ENCODE peak calls at places on chromosomes 12 and 14, in five cellular contexts. H is keratinocyte, W is GM23338, B is PC-3, R is HCT116. T is an unnamed sample. For H3K79me2, the result is how much of the 10 kb centered on the place peaks cover.

GRCh38 chr14:104085032-104085888 is at the start of gene ASPG:
- DNase-seq in B (no peak), H (no peak), W (peak), R (no peak), T (no peak)

GRCh38 chr12:124809878-124810277 is 53.8 kb downstream of the SCARB1 start:
- DNase-seq in H (no peak), B (peak), R (no peak), W (no peak), T (no peak)

GRCh38 chr12:73529231-73529630 is 1008.4 kb upstream of the ATXN7L3B start:
- DNase-seq in W (no peak), R (no peak), H (no peak), B (peak), T (no peak)

GRCh38 chr12:120534703-120535655 is 823 bp downstream of the RNF10 start:
- DNase-seq in H (no peak), R (no peak), B (peak), W (peak), T (peak)

GRCh38 chr12:57152408-57153038 is 5.1 kb upstream of the LRP1-AS start:
- DNase-seq in H (no peak), W (no peak), B (no peak), R (no peak), T (no peak)

GRCh38 chr12:26668847-26669246 is 164.1 kb downstream of the ITPR2 start:
- DNase-seq in W (no peak), H (no peak), R (no peak), B (no peak), T (no peak)

GRCh38 chr12:64824500-64825142 is at the start of gene TBC1D30:
- DNase-seq in W (peak), H (no peak), R (no peak), B (peak), T (peak)

GRCh38 chr12:15045451-15045850 is 72.6 kb downstream of the PDE6H start:
- DNase-seq in B (no peak), W (no peak), H (no peak), R (no peak), T (no peak)

GRCh38 chr12:115871714-115872113 is 405.8 kb downstream of the MED13L start:
- DNase-seq in B (peak), W (peak), H (peak), R (peak), T (no peak)

GRCh38 chr14:22536853-22537338 is 52.1 kb downstream of the DAD1 start:
- DNase-seq in H (peak), W (no peak), B (peak), R (peak), T (no peak)

GRCh38 chr14:22807432-22808087 is 7.7 kb downstream of the SLC7A7 start:
- DNase-seq in R (no peak), H (no peak), B (no peak), W (no peak), T (no peak)

GRCh38 chr12:19915392-19916192 is 452.7 kb upstream of the PDE3A start:
- DNase-seq in B (peak), R (peak), W (peak), H (no peak), T (peak)

GRCh38 chr12:115956674-115957073 is 320.8 kb downstream of the MED13L start:
- DNase-seq in H (no peak), R (no peak), B (no peak), W (no peak), T (no peak)

GRCh38 chr12:125228519-125229260 is 163.5 kb downstream of the AACS start:
- DNase-seq in B (no peak), R (no peak), H (no peak), W (peak), T (no peak)

GRCh38 chr12:51407604-51408003 is 16.4 kb upstream of the GALNT6 start:
- DNase-seq in W (no peak), R (no peak), B (no peak), H (no peak), T (no peak)

GRCh38 chr12:12474931-12475485 is 87.7 kb downstream of the DUSP16 start:
- DNase-seq in H (no peak), B (no peak), W (no peak), R (no peak), T (no peak)

GRCh38 chr12:12813120-12814101 is at the start of gene DDX47:
- DNase-seq in W (peak), H (no peak), R (peak), B (peak), T (peak)

GRCh38 chr12:54217774-54218221 is 29.0 kb upstream of the SMUG1 start:
- DNase-seq in H (no peak), B (no peak), W (peak), R (no peak), T (peak)

GRCh38 chr12:45974171-45974719 is 16.1 kb downstream of the SCAF11 start:
- DNase-seq in B (no peak), W (no peak), R (no peak), H (no peak), T (no peak)

GRCh38 chr12:45975506-45975905 is 14.9 kb downstream of the SCAF11 start:
- DNase-seq in R (no peak), W (no peak), H (no peak), B (no peak), T (no peak)

GRCh38 chr12:45973526-45973925 is 16.8 kb downstream of the SCAF11 start:
- DNase-seq in R (no peak), H (no peak), B (no peak), W (no peak), T (no peak)

GRCh38 chr12:45978108-45978507 is 12.3 kb downstream of the SCAF11 start:
- DNase-seq in H (no peak), R (no peak), W (no peak), B (no peak), T (no peak)

DNA sequence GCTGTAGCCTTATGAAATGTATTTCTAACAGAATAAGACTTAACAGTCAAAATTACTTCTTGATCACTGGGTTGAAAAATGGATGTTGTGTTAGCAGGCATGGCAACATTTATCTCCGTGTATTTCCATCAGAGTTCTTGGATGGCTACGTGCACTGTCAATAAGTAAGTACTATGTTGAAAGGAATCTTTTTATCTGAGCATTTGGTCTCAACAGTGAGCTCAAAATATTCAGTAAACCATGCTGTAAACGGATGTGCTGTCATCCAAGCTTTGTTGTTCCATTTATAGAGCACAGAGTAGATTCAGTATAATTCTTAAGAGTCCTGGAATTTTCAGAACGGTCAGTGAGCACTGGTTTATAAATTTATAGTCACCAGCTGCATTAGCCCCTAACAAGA is 15.5 kb downstream of the SCAF11 start:
- DNase-seq in R (no peak), W (no peak), H (no peak), B (no peak), T (no peak)
- H3K79me2 ChIP-seq in R (half or more), W (half or more), H (half or more), B (half or more), T (half or more)

DNA sequence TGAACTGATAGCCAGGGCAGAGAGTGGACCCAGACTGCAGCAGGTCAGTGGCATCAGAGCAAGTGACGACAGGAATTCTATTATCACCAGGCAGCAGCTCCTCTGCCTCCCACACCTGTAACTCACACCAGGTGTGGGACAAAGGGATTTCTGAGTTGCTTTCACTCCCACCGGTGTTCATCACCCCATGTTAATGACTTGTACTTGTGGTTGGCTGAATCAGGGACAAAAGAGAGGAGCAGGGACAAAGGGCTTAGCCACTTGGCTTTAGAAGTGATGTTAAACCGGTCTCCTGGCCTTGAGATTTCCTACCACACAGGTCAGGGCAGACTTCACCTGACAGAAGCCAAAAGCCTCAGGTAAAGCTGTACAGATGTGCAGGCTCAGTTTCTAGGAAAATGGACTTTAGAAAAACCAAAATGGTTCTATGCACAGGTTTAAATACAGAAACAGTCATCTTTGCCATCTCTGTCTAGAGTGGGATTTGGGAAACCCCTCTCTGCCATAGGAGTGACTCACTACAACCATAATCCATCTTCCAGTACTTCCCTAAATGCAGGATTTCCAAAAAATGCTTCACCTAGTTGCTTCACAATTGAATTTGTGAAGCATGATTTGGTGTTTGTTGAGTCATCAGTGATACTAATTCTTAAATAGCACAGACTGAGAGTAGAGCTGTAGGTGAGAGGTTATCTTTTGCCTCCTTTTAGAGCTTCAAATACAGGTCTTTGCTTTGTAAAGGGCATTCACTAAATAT is 158.5 kb downstream of the PRKCH start:
- DNase-seq in H (no peak), R (no peak), B (peak), W (no peak), T (peak)
- H2AFZ ChIP-seq in H (no peak), R (no peak), B (no peak), W (no peak), T (peak)

DNA sequence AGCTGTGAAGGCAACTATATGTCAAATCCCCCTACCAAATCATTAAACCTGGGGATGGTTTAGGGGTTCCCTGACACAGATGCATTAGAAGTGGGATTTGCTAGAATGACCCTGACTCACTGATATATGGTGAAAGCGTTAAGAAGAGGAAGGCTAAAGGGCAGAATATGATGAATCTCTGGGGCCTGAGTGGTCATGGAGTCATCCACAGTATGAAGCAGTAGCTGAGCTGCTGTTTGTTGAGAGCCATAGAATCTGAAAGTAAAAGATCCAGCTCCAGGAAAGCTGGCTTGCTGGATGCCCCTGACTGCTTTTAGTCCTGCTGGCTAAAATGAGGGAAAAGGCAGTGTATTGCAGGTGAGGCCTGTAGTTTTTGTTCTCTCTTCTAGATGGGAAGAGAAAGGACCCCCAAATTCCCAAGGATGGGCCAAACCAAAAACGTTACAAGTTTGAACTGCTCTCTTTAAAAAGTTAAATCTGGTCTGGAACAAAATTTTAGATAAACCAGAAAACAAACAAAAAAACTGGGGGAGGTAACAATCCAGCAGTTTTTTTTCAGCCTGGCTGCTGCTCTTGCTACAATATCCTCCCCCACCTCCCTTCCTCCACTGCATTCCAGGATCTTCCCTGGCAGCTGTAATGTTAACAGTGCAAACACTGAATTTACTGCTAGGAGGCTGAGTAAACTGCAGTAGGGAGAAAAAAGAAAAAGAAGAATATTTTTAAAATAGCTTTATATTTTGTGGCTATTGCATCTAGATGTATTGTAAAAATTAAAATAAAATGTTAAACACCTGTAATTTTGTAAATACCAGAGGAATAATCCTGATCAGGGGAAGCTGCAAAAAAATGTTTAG is 16.5 kb downstream of the SEL1L start:
- DNase-seq in H (no peak), R (no peak), B (peak), W (peak), T (no peak)
- H3K4me3 ChIP-seq in H (no peak), R (no peak), B (no peak), W (no peak), T (no peak)

GRCh38 chr14:94827711-94828505 is 58.0 kb upstream of the GSC start:
- DNase-seq in R (no peak), W (no peak), H (no peak), B (no peak), T (no peak)
- H3K79me2 ChIP-seq in R (under half), W (under half), H (under half), B (under half), T (under half)

DNA sequence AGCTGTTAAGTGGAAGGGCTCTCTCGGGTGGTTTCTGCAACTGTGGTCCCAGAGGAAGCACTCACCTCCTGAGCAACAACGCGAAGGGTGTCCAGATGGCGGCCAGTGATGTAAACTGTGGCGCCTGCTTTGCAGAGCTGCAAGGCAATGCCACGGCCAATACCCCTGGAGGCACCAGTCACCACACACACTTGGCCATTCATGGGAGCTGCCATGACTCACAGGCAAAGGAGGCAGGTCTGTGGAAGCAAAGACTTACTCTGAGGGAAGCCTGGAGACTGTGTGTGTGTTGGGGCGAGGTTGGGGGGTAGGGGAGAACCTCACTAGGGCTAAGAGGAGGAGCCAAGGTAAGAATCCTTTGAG is 707 bp downstream of the DHRS1 start:
- DNase-seq in H (peak), R (peak), B (peak), W (peak), T (no peak)
- H2AFZ ChIP-seq in H (peak), R (no peak), B (peak), W (peak), T (peak)

GRCh38 chr14:52313493-52313881 is 625 bp upstream of the PTGER2 start:
- DNase-seq in W (peak), H (no peak), R (no peak), B (no peak), T (no peak)
- H3K4me3 ChIP-seq in W (peak), H (peak), R (peak), B (peak), T (no peak)

T was measured in MM.1S.